ENCODE peak calls at places on chromosomes 1 and 21, in four cellular contexts. S is neural crest cell, J is cardiac fibroblast, L is B cell. F is an unnamed sample.

GRCh38 chr1:160143695-160144094 is 7.7 kb upstream of the ATP1A4 start:
- DNase-seq in S (no peak), J (no peak), L (no peak), F (no peak)

GRCh38 chr1:244347942-244348341 is 103.8 kb downstream of the ADSS2 start:
- DNase-seq in S (no peak), J (peak), L (no peak), F (no peak)

GRCh38 chr1:12615916-12616708 is 1.9 kb downstream of the DHRS3 start:
- DNase-seq in S (no peak), J (peak), L (no peak), F (no peak)

GRCh38 chr1:5830771-5831599 is 161.2 kb downstream of the NPHP4 start:
- DNase-seq in S (peak), J (no peak), L (no peak), F (no peak)

GRCh38 chr1:41739061-41739955 is 179.4 kb downstream of the HIVEP3 start:
- DNase-seq in S (no peak), J (peak), L (peak), F (peak)

GRCh38 chr1:165683848-165684485 is 14.4 kb downstream of the ALDH9A1 start:
- DNase-seq in S (no peak), J (no peak), L (no peak), F (no peak)

GRCh38 chr1:113929750-113930498 is 800 bp downstream of the HIPK1 start:
- DNase-seq in S (peak), J (peak), L (peak), F (peak)

GRCh38 chr1:41963636-41964035 is 44.9 kb upstream of the HIVEP3 start:
- DNase-seq in S (no peak), J (peak), L (no peak), F (no peak)

GRCh38 chr1:92909321-92909720 is 51.9 kb downstream of the DIPK1A start:
- DNase-seq in S (no peak), J (peak), L (no peak), F (no peak)

GRCh38 chr21:42542196-42542595 is 28.5 kb downstream of the SLC37A1 start:
- DNase-seq in S (no peak), J (no peak), L (no peak), F (no peak)

GRCh38 chr1:245031041-245031440 is 123.7 kb upstream of the KIF26B start:
- DNase-seq in S (no peak), J (no peak), L (no peak), F (no peak)

GRCh38 chr1:6704746-6705145 is 3.1 kb upstream of the DNAJC11 start:
- DNase-seq in S (no peak), J (no peak), L (no peak), F (no peak)

GRCh38 chr1:6544831-6545230 is 9.5 kb downstream of the NOL9 start:
- DNase-seq in S (no peak), J (peak), L (no peak), F (no peak)

GRCh38 chr21:36422279-36423098 is 37.3 kb downstream of the CHAF1B start:
- DNase-seq in S (peak), J (peak), L (no peak), F (peak)

GRCh38 chr1:65393345-65393744 is 27.1 kb upstream of the LEPR start:
- DNase-seq in S (no peak), J (peak), L (no peak), F (peak)

GRCh38 chr1:23664837-23665795 is 26.5 kb upstream of the RPL11 start:
- DNase-seq in S (no peak), J (peak), L (no peak), F (peak)
- TF ChIP-seq CTCF in S (peak), J (peak), L (peak), F (no peak)

GRCh38 chr1:25871086-25871703 is 4.3 kb downstream of the PAQR7 start:
- DNase-seq in S (no peak), J (no peak), L (no peak), F (no peak)
- TF ChIP-seq CTCF in S (no peak), J (no peak), L (no peak), F (no peak)

DNA sequence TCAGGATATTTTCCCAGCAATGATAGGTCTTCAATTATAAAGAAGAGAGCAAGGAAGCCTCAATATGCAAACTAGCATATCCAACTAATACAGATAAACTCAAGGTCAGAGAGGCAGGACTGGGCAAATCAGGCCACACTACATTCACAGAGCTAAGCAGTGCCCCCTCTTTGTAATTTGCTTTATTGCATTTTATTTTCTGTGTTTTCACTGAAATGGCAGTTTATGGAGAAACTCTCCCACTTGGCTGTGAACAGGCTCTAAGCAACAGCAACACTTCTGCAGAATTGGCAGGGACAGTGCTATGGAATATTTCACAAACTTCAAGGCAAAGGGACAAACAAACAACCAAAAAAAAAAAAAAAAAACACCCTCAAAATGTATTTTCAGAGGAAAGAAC is 93.4 kb upstream of the SOD1 start:
- DNase-seq in S (no peak), J (no peak), L (no peak), F (no peak)
- TF ChIP-seq CTCF in S (peak), J (no peak), L (no peak), F (no peak)

DNA sequence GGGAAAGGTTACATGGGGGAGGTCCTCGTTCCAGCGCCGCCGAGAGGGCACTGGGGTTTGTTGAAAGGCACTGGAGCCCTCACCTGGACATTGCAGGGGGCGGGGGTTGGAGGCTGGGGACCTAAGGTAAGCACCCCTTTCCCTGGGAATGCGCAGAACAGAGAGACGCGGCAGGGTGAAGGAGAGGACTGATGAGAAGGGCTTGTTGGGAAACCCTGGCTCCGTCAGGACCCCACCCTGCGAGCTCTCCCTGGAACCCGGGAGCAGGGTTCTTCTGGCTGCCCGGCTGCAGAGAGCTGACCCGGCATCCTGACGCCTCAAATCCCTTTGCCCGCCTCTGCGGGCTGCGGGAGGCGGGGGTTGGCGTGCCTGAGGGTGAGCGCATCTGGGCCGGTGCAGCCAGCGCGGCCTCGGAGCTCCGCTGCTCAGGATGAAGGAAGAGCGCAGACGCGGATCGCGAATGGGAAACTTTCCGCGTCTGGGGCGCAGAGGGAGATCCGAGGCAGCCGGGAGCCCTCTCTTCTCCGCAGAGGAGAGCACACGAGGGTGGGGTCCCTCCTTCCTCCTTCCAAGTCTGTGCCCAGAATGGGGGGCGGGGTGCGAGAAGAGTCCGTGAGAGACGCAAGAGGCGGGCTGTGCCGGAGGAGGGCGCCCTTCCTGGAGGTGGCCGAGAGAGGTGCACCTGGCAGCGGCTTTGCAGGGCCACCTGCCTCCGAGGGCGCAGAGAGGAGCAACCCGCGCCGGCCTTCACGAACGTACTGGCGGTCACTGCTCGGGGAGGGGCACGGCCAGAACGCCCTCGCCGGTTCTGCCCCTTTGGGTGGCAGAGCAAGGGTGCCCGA is 2.4 kb downstream of the IGSF21 start:
- DNase-seq in S (no peak), J (no peak), L (peak), F (no peak)
- TF ChIP-seq CTCF in S (peak), J (no peak), L (no peak), F (no peak)

DNA sequence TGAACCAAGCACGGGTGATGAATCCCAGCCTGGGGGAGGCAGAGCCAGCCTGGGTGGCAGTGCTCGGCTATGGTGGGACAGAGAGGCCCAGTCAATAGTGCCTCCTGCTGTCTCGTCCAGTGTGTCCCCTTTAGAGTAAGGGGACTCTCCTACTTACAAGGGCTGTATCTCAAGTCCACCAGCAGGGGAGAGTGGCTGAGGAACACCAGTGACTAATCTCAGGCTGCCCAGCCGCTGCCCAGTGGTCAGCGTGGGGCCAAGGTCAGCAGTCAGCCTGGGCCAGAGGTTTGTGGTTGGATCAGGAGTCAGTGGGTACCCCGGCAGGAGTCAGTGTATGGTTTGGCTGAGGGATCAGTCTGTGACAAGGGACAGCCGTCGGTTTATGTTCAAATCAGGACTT is 109.2 kb upstream of the RUNX3 start:
- DNase-seq in S (no peak), J (no peak), L (no peak), F (no peak)
- TF ChIP-seq CTCF in S (peak), J (no peak), L (no peak), F (no peak)

DNA sequence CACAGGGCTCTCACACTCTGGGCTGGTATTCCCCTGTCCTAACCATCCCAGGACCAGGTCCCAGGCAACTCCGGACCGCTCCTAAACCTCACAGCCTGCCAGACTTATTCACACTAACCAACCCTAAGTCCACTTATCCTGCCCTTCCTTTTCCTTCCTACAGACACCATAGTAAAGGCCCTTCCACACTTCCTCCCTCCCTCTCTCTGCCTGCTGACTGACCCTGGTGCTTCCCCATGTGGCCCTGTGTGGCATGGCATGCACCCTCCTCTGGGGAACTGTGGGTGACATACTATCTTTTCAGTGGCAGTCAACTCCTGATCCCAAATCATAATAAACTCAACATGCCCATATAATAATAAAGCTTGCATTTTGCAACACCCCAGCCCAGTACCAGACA is 155.1 kb upstream of the DNAH14 start:
- DNase-seq in S (no peak), J (no peak), L (no peak), F (no peak)
- TF ChIP-seq CTCF in S (no peak), J (peak), L (no peak), F (no peak)

GRCh38 chr1:8321612-8322011 is 3.7 kb downstream of the SLC45A1 start:
- DNase-seq in S (no peak), J (no peak), L (no peak), F (no peak)

GRCh38 chr1:8318436-8318835 is 522 bp downstream of the SLC45A1 start:
- DNase-seq in S (no peak), J (no peak), L (peak), F (no peak)

GRCh38 chr1:8315573-8316475 is 2.1 kb upstream of the SLC45A1 start:
- DNase-seq in S (no peak), J (no peak), L (no peak), F (no peak)

GRCh38 chr1:8314346-8315280 is 3.3 kb upstream of the SLC45A1 start:
- DNase-seq in S (peak), J (peak), L (no peak), F (peak)

GRCh38 chr1:8317647-8318360 is at the start of gene SLC45A1:
- DNase-seq in S (peak), J (peak), L (peak), F (peak)
- TF ChIP-seq CTCF in S (no peak), J (no peak), L (no peak), F (no peak)

GRCh38 chr1:162566870-162567269 is 5.3 kb downstream of the UAP1 start:
- DNase-seq in S (no peak), J (no peak), L (no peak), F (no peak)
- TF ChIP-seq CTCF in S (no peak), J (no peak), L (no peak), F (no peak)

DNA sequence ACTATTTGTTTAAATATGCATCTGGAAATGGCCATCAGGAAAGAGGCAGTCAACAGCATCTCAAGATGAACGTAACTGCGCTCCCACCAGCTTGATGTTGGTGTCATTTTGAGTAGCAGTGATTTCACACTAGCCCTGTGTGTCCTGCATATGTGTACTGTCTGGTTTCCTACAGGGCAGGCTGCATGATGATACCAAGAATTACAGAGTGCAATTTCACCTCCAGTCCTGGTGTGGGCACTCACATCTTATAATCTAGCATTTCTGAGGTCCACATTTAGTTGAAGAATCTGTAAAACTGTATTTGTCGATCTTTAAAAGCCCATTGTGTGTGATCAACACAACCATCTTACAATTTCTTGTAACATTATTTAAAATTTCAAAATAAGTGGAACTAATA is 336.4 kb downstream of the PAPPA2 start:
- DNase-seq in S (no peak), J (no peak), L (no peak), F (no peak)
- TF ChIP-seq CTCF in S (no peak), J (no peak), L (no peak), F (no peak)

DNA sequence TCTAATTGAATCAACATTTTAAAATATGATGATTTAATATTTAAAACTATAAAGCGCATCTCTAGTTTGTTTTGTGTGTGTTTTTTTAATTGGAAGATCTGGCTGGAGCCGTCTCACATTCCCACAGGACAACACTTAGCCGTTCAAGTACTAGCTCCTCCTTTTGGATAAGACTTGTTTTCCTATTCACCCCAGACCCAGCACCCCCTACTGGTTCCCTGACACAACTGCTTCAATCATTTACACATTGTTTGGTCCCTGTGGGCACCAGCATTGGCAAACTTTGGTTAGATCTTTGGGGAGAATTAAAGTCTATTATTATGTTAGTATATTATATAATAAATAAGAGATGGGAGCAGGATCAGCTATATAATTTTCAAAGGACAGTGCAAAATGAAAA is 34.5 kb downstream of the TYW3 start:
- DNase-seq in S (no peak), J (peak), L (no peak), F (no peak)
- TF ChIP-seq CTCF in S (peak), J (peak), L (no peak), F (no peak)

F was measured in GM13976.